ENCODE peak calls at places on chromosomes 12 and 14, in six cellular contexts. X is heart left ventricle, W is spleen, Y is upper lobe of left lung, P is neural progenitor cell, B is left ventricle myocardium inferior. Z is an unnamed sample.

GRCh38 chr12:76259071-76259470 is 89.1 kb downstream of the BBS10 start:
- DNase-seq in X (no peak), W (no peak), P (peak; percentile 56), B (no peak), Y (no peak), Z (no peak)

GRCh38 chr14:20690848-20691640 is 2.5 kb downstream of the ANG start:
- DNase-seq in P (peak; percentile 76), B (no peak), X (peak; percentile 30), Y (no peak), W (no peak), Z (no peak)

GRCh38 chr12:104578453-104578852 is 121.7 kb downstream of the CHST11 start:
- DNase-seq in X (no peak), B (no peak), P (peak; percentile 11), W (no peak), Y (no peak), Z (no peak)

GRCh38 chr14:69360438-69361108 is 37.5 kb downstream of the ERH start:
- DNase-seq in W (no peak), P (no peak), B (no peak), X (no peak), Y (no peak), Z (no peak)

GRCh38 chr14:23093993-23094665 is 807 bp downstream of the ACIN1 start:
- DNase-seq in X (no peak), B (no peak), Y (no peak), W (peak; percentile 15), P (no peak), Z (no peak)

GRCh38 chr14:67734675-67735074 is 33.0 kb downstream of the RDH12 start:
- DNase-seq in B (no peak), Y (no peak), P (peak; percentile 13), X (peak; percentile 21), W (no peak), Z (no peak)

GRCh38 chr14:98227000-98227726 is 1044.8 kb downstream of the BCL11B start:
- DNase-seq in B (no peak), W (no peak), P (no peak), X (no peak), Y (no peak), Z (no peak)

GRCh38 chr12:106137456-106138278 is 1.1 kb downstream of the NUAK1 start:
- DNase-seq in X (no peak), B (no peak), Y (no peak), W (no peak), P (peak; percentile 24), Z (no peak)

GRCh38 chr14:63770187-63770807 is 42.4 kb upstream of the SGPP1 start:
- DNase-seq in P (peak; percentile 21), X (peak; percentile 25), Y (peak; percentile 41), B (no peak), W (no peak), Z (no peak)

GRCh38 chr12:57625261-57626032 is 7.6 kb downstream of the B4GALNT1 start:
- DNase-seq in W (no peak), X (no peak), B (no peak), Y (no peak), P (no peak), Z (no peak)

GRCh38 chr12:1919284-1919683 is 832 bp upstream of the CACNA2D4 start:
- DNase-seq in P (no peak), X (no peak), B (no peak), W (peak; percentile 58), Y (no peak), Z (no peak)

GRCh38 chr12:110234197-110235154 is 46.6 kb upstream of the ATP2A2 start:
- DNase-seq in X (no peak), Y (no peak), B (no peak), W (no peak), P (no peak), Z (no peak)

DNA sequence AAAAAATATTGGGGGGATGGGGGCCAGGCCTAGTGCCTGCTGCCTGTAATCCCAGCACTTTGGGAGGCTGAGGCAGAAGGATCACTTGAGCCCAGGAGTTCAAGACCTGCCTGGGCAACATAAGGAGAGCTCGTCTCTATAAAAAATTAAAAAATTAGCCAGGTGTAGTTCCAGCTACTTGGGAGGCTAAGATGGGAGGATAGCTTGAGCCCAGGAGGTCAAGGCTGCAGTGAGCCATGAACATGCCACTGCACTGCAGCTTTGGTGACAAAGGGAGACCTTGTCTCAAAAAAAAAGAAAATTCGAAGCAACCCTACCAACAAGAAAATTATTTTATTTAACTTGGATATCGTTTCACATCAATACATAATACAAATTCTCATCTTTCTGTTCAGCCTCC is 55.1 kb downstream of the NFKBIA start:
- DNase-seq in Y (no peak), W (no peak), P (no peak), X (no peak), B (no peak), Z (no peak)
- H3K4me1 ChIP-seq in Y (peaks cover 33% of the 10 kb centered on the region), W (peaks cover 9% of the 10 kb centered on the region), P (peaks cover 17% of the 10 kb centered on the region), X (peaks cover 15% of the 10 kb centered on the region), B (peaks cover 16% of the 10 kb centered on the region), Z (peaks cover 34% of the 10 kb centered on the region)

GRCh38 chr12:43805857-43806736 is at the start of gene TWF1:
- DNase-seq in Y (peak; percentile 91), X (peak; percentile 91), P (peak; percentile 93), B (peak; percentile 89), W (peak; percentile 98), Z (peak; percentile 92)

GRCh38 chr12:43806737-43807072 is 588 bp upstream of the TWF1 start:
- DNase-seq in P (no peak), B (no peak), X (no peak), Y (no peak), W (no peak), Z (no peak)

GRCh38 chr12:43805149-43805856 is 814 bp downstream of the TWF1 start:
- DNase-seq in W (no peak), Y (no peak), X (no peak), P (peak; percentile 13), B (no peak), Z (no peak)

GRCh38 chr12:43812042-43812441 is 5.9 kb upstream of the TWF1 start:
- DNase-seq in B (no peak), X (no peak), Y (no peak), P (no peak), W (no peak), Z (no peak)

DNA sequence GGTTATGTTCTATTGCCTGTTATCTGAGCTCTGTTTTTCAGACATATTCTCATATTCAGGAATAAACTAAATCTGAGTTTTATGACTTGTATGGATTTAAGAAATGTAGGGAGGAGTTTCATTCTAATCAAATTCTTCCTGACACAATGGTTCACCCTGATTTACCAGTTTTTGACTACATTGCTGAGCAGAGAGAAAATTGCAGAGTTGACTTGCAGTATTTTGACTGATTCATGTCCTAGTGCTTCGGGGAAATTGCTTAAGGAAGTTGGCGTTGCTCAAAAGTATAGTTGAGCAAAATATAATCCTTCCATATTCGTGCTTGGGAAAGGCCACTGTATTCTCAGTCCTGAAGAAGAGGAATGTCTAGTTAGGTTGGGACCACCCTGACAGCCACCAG is 1.2 kb upstream of the TWF1 start:
- DNase-seq in X (no peak), W (no peak), P (no peak), B (no peak), Y (no peak), Z (no peak)
- H3K27ac ChIP-seq in X (peak overlapping the region; percentile 97), W (peak overlapping the region; percentile 99), P (no peak overlapping the region), B (peak overlapping the region; percentile 96), Y (peak overlapping the region; percentile 96), Z (no peak overlapping the region)

GRCh38 chr14:95993768-95994592 is 45.2 kb upstream of the C14orf132 start:
- DNase-seq in Y (no peak), X (peak; percentile 8), W (no peak), B (no peak), P (peak; percentile 91), Z (no peak)

GRCh38 chr14:96002511-96002884 is 36.7 kb upstream of the C14orf132 start:
- DNase-seq in Y (no peak), W (no peak), P (no peak), X (no peak), B (no peak), Z (no peak)

GRCh38 chr14:96001866-96002510 is 37.2 kb upstream of the C14orf132 start:
- DNase-seq in Y (no peak), P (peak; percentile 52), B (no peak), X (no peak), W (no peak), Z (no peak)

GRCh38 chr14:95994593-95994928 is 44.6 kb upstream of the C14orf132 start:
- DNase-seq in B (no peak), X (no peak), P (no peak), Y (no peak), W (no peak), Z (no peak)

DNA sequence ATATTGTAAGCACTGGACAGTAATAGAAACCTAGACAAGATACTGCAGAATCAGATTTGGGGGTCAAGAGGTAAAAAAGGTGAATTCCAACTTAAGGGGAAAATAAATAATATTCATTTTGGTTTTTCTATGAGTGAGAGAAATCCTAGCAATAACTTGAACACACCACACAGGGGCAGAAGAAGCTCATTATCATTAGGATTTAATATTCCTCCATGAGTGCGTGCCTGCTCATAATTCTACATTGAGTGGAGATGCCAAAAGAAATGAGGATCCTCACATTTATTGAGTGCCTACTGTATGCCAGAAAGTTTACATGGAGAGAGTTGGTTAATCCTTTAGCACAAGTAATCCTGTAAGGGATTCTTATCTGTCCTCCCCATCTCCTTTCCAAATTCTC is 40.5 kb upstream of the C14orf132 start:
- DNase-seq in X (no peak), B (no peak), W (no peak), P (no peak), Y (no peak), Z (no peak)
- TF ChIP-seq CTCF in X (no peak), B (peak; percentile 47), W (peak; percentile 17), P (peak; percentile 41), Y (peak; percentile 50), Z (peak; percentile 41)

GRCh38 chr12:122187466-122187865 is 4.5 kb downstream of the LRRC43 start:
- DNase-seq in B (no peak), Y (no peak), W (no peak), P (no peak), X (no peak), Z (no peak)

GRCh38 chr12:122184522-122184921 is 1.6 kb downstream of the LRRC43 start:
- DNase-seq in X (no peak), W (peak; percentile 76), B (no peak), P (no peak), Y (no peak), Z (no peak)

GRCh38 chr12:122183588-122183940 is 641 bp downstream of the LRRC43 start:
- DNase-seq in W (no peak), P (no peak), Y (no peak), X (no peak), B (no peak), Z (no peak)

GRCh38 chr12:122185079-122185478 is 2.2 kb downstream of the LRRC43 start:
- DNase-seq in P (no peak), W (no peak), B (no peak), X (no peak), Y (no peak), Z (no peak)

DNA sequence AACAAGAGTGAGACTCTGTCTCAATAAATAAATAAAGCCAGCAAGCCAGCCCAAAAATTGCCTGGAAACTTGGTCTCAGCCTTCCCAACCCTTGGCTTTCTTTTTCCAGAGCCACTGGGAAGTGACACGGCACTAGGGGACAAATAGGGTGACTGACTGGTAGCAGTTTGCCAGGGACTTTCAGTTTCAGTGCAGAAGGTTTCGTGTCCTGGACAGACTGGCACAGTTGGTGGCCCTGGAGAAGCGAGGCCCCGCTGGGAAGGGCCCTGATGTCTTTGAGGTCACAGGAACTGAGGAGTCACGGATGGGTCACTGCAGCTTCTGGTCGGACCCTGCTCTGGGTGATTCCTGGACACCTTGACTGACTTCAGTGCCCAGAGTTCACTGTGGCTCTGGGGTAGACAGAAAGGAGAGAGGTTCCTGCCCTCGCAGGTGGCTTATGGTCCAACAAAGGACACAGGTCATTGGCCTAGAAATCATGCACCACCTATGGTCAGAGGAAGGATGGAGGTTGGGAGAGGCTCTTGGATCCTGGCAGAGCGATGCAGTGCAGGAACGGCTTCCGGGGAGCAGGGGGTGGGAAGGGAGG is 2.7 kb downstream of the LRRC43 start:
- DNase-seq in X (no peak), P (no peak), B (no peak), Y (no peak), W (no peak), Z (no peak)
- H3K4me1 ChIP-seq in X (peaks cover 9% of the 10 kb centered on the region), P (no peaks in the 10 kb centered on the region), B (peaks cover 8% of the 10 kb centered on the region), Y (peaks cover 13% of the 10 kb centered on the region), W (peaks cover 6% of the 10 kb centered on the region), Z (peaks cover 11% of the 10 kb centered on the region)